ENCODE peak calls at places on chromosomes 4 and X, in six cellular contexts. C, O, Y, W, I and K are unnamed samples.

GRCh38 chr4:63728480-63729177 is 680.6 kb downstream of the TECRL start:
- DNase-seq in C (no peak), O (no peak), Y (no peak), W (no peak), I (no peak), K (no peak)

GRCh38 chr4:138868562-138868961 is 147.0 kb upstream of the NOCT start:
- DNase-seq in C (no peak), O (no peak), Y (no peak), W (no peak), I (no peak), K (no peak)

GRCh38 chr4:136664988-136665387 is 867.3 kb downstream of the PCDH18 start:
- DNase-seq in C (no peak), O (no peak), Y (no peak), W (no peak), I (no peak), K (no peak)

GRCh38 chr4:56764775-56765174 is 56.7 kb downstream of the SPINK2 start:
- DNase-seq in C (no peak), O (no peak), Y (no peak), W (no peak), I (peak), K (no peak)

GRCh38 chrX:66360894-66361293 is 196.8 kb downstream of the HEPH start:
- DNase-seq in C (no peak), O (no peak), Y (no peak), W (no peak), I (no peak), K (no peak)

GRCh38 chr4:40612831-40613230 is 16.8 kb downstream of the RBM47 start:
- DNase-seq in C (no peak), O (no peak), Y (no peak), W (no peak), I (no peak), K (no peak)

GRCh38 chr4:85720736-85721135 is 245.8 kb downstream of the ARHGAP24 start:
- DNase-seq in C (no peak), O (no peak), Y (no peak), W (no peak), I (peak), K (no peak)

GRCh38 chr4:1225272-1226166 is 23.4 kb downstream of the CTBP1 start:
- DNase-seq in C (no peak), O (no peak), Y (no peak), W (no peak), I (no peak), K (no peak)

GRCh38 chr4:14149469-14150030 is 522.0 kb upstream of the BOD1L1 start:
- DNase-seq in C (no peak), O (no peak), Y (no peak), W (no peak), I (no peak), K (peak)

GRCh38 chrX:121802881-121803412 is 755.5 kb downstream of the GLUD2 start:
- DNase-seq in C (no peak), O (no peak), Y (no peak), W (peak), I (no peak), K (no peak)

GRCh38 chr4:80798082-80798481 is 232.4 kb upstream of the BMP3 start:
- DNase-seq in C (no peak), O (no peak), Y (no peak), W (no peak), I (no peak), K (no peak)

GRCh38 chr4:121072080-121072835 is at the start of gene NDNF:
- DNase-seq in C (peak), O (peak), Y (no peak), W (peak), I (peak), K (peak)

GRCh38 chr4:73573794-73574528 is 46.3 kb downstream of the RASSF6 start:
- DNase-seq in C (peak), O (peak), Y (no peak), W (peak), I (peak), K (peak)

GRCh38 chr4:145061325-145061920 is 36.6 kb downstream of the ANAPC10 start:
- DNase-seq in C (no peak), O (no peak), Y (no peak), W (no peak), I (peak), K (peak)

GRCh38 chr4:3174371-3175338 is 74.3 kb upstream of the MSANTD1 start:
- DNase-seq in C (no peak), O (no peak), Y (no peak), W (no peak), I (no peak), K (peak)

GRCh38 chrX:25968920-25969319 is 169.2 kb upstream of the MAGEB18 start:
- DNase-seq in C (no peak), O (no peak), Y (no peak), W (peak), I (no peak), K (no peak)

GRCh38 chr4:54695359-54696149 is 37.8 kb downstream of the KIT start:
- DNase-seq in C (no peak), O (no peak), Y (no peak), W (no peak), I (no peak), K (no peak)

GRCh38 chr4:107931775-107932321 is 499 bp downstream of the CYP2U1 start:
- DNase-seq in C (peak), O (peak), Y (no peak), W (peak), I (no peak), K (no peak)

GRCh38 chrX:40152173-40152705 is 54.5 kb upstream of the BCOR start:
- DNase-seq in C (peak), O (no peak), Y (no peak), W (peak), I (no peak), K (peak)

GRCh38 chrX:39439910-39440733 is 638.9 kb downstream of the MID1IP1 start:
- DNase-seq in C (no peak), O (no peak), Y (peak), W (no peak), I (no peak), K (no peak)

GRCh38 chr4:80012291-80012690 is 60.7 kb downstream of the ANTXR2 start:
- DNase-seq in C (no peak), O (no peak), Y (no peak), W (no peak), I (no peak), K (no peak)

GRCh38 chr4:177401658-177402273 is 40.5 kb downstream of the AGA start:
- DNase-seq in C (no peak), O (no peak), Y (no peak), W (no peak), I (no peak), K (no peak)

GRCh38 chr4:123366144-123366748 is 30.3 kb upstream of the SPRY1 start:
- DNase-seq in C (no peak), O (no peak), Y (no peak), W (no peak), I (no peak), K (no peak)

GRCh38 chrX:106901341-106901740 is 1.8 kb downstream of the RIPPLY1 start:
- DNase-seq in C (no peak), O (no peak), Y (no peak), W (no peak), I (no peak), K (no peak)

GRCh38 chr4:121696140-121696640 is 590 bp downstream of the ANXA5 start:
- DNase-seq in C (peak), O (peak), Y (no peak), W (peak), I (peak), K (peak)

GRCh38 chrX:103376979-103377324 is 614 bp downstream of the BEX3 start:
- DNase-seq in C (peak), O (no peak), Y (no peak), W (no peak), I (peak), K (peak)

GRCh38 chrX:112341598-112341997 is 259.0 kb upstream of the TRPC5 start:
- DNase-seq in C (no peak), O (no peak), Y (no peak), W (no peak), I (peak), K (no peak)

GRCh38 chr4:1793940-1794808 is 1.1 kb downstream of the FGFR3 start:
- DNase-seq in C (no peak), O (no peak), Y (no peak), W (no peak), I (no peak), K (no peak)